ENCODE peak calls at places on chromosomes 5 and 9, in eight cellular contexts. O, N, G, H, Q, K, T and L are unnamed samples.

GRCh38 chr9:81416476-81417298 is 272.7 kb downstream of the TLE1 start:
- ATAC-seq in K (no peak), N (no peak), H (no peak), G (no peak), Q (peak), O (no peak), T (no peak), L (no peak)

GRCh38 chr5:137890850-137891249 is 1.6 kb downstream of the PKD2L2 start:
- ATAC-seq in Q (no peak), O (peak), N (no peak), K (no peak), T (no peak), G (no peak), H (no peak), L (no peak)

GRCh38 chr5:143721960-143722359 is 90.0 kb upstream of the HMHB1 start:
- ATAC-seq in K (no peak), O (no peak), N (no peak), H (no peak), G (no peak), T (no peak), Q (no peak), L (no peak)

GRCh38 chr5:90421136-90421535 is 11.6 kb upstream of the CETN3 start:
- ATAC-seq in N (peak), K (peak), O (peak), G (peak), H (peak), Q (no peak), T (peak), L (no peak)

GRCh38 chr9:70410368-70410767 is 4.1 kb downstream of the KLF9 start:
- ATAC-seq in N (no peak), T (no peak), K (no peak), O (no peak), G (no peak), Q (no peak), H (no peak), L (no peak)

GRCh38 chr9:111621895-111622480 is 9.1 kb upstream of the DNAJC25 start:
- ATAC-seq in G (peak), N (peak), T (peak), O (peak), H (peak), K (peak), Q (peak), L (peak)

GRCh38 chr5:21701317-21701716 is 1151.8 kb downstream of the CDH12 start:
- ATAC-seq in K (no peak), T (no peak), N (no peak), H (peak), O (no peak), G (no peak), Q (no peak), L (no peak)

GRCh38 chr5:543755-544674 is 19.8 kb upstream of the SLC9A3 start:
- ATAC-seq in K (no peak), H (peak), G (no peak), Q (peak), N (no peak), T (peak), O (no peak), L (no peak)

GRCh38 chr9:18490591-18491370 is 16.8 kb downstream of the ADAMTSL1 start:
- ATAC-seq in K (no peak), Q (peak), O (no peak), T (no peak), H (no peak), N (peak), G (no peak), L (peak)

GRCh38 chr9:91500509-91501011 is 76.9 kb upstream of the NFIL3 start:
- ATAC-seq in G (no peak), T (peak), O (no peak), H (peak), N (peak), K (peak), Q (peak), L (no peak)

GRCh38 chr5:151602806-151603205 is 11.7 kb upstream of the FAT2 start:
- ATAC-seq in Q (no peak), K (no peak), T (no peak), O (no peak), N (no peak), G (no peak), H (no peak), L (no peak)

GRCh38 chr9:122900791-122901190 is 4.4 kb downstream of the RC3H2 start:
- ATAC-seq in T (no peak), N (no peak), H (peak), O (no peak), Q (no peak), G (no peak), K (no peak), L (no peak)

GRCh38 chr5:73859696-73860095 is 233.7 kb downstream of the ARHGEF28 start:
- ATAC-seq in O (no peak), K (no peak), N (no peak), H (peak), T (no peak), Q (peak), G (no peak), L (no peak)

GRCh38 chr9:93302586-93303257 is 118.8 kb downstream of the WNK2 start:
- ATAC-seq in G (peak), Q (peak), H (peak), N (peak), O (peak), K (peak), T (peak), L (no peak)

GRCh38 chr5:64384761-64385160 is 121.1 kb upstream of the RGS7BP start:
- ATAC-seq in N (no peak), K (peak), Q (no peak), T (no peak), G (peak), O (peak), H (peak), L (no peak)

GRCh38 chr5:72166070-72166979 is 59.0 kb downstream of the MAP1B start:
- ATAC-seq in N (no peak), T (peak), K (no peak), H (no peak), O (no peak), Q (peak), G (peak), L (peak)
- TF ChIP-seq POLR2AphosphoS5 in N (no peak), T (peak), K (no peak), H (no peak), O (no peak), Q (no peak), G (no peak), L (peak)

GRCh38 chr9:131589124-131589711 is 43.9 kb downstream of the PRRT1B start:
- ATAC-seq in O (no peak), K (no peak), T (no peak), G (no peak), Q (no peak), H (no peak), N (no peak), L (no peak)
- TF ChIP-seq POLR2AphosphoS5 in O (no peak), K (no peak), T (no peak), G (no peak), Q (no peak), H (no peak), N (no peak), L (no peak)

DNA sequence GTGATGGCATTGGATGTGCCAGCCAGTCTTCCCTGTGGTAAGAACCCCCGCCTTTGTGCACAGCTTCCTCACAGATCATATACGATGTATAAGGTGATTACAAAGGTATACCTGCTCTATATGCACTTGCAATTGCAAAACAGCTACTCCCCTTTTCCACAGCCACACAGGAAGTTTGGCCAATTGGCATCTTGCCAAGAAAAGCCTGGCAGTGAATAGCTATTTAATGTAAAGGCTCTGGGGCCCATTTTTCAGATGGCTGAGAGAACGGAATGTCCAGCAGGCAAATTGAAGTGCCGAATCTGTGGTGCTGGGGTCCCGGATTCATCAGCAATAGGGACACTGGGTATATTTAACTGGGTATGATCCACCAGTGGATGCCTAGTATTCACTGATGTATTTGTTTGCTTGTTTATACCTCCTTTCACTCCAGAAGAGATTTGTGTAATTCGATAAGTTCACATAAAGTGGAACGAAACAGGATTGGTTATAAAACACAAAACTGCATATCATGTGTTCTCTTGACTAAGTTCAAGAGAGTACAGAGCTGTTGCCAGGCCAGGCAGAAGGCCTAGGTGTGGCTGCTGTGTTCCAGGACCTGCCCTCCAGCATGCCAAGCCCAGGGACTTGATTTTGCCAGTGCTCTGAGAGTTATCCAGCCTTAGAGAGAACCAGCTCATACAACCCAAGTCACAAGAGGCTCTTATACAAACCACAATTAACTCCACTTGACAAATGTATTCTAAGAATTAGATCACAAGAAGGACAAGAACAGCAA is 27.7 kb upstream of the GABRP start:
- ATAC-seq in G (no peak), K (no peak), Q (peak), T (no peak), H (no peak), O (no peak), N (no peak), L (no peak)
- TF ChIP-seq POLR2AphosphoS5 in G (no peak), K (no peak), Q (no peak), T (no peak), H (no peak), O (no peak), N (no peak), L (no peak)

DNA sequence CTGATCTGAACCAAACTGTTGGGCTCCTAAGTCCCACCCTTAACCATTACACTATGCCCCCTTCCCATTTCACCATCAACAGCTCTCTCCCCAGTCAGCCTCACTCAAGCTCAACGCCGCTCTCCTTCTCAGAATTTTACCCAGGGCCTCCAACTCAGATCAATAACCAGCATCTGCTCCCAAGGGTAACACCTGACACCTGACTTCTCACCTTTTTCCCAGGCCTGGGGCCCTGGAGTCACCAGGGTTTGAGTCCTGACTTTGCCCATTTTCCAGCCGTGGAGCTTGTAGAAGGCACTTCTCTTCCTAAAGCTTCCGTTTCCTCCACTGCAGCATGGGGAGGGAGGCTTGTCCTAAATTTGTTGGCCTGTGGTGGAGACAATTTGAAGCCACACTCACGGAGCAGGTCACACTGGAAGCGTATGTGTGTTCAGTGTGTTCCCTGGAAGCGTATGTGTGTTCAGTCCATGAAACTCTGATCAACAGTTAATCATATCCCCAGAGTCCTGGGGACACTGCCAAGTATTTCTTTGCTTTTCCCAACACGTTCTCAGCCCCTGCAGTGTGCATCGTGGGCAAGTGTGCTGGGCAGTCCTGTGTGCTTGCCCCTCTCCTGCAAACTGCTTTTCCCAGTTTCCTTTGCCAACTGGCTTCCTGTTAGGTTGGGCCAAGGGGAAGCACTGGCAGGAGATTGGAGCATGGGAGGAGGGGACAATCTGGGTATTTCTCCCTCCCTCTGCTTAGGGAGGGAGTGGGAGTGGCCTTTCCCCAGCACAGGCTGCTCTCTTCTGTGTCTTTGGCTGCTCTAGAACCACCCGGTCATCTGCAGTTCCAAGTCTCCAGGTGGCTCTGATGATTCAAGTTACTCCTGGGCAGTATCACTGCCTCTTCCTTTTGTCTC is 36.9 kb upstream of the NEK6 start:
- ATAC-seq in T (peak), O (peak), G (peak), H (no peak), N (peak), K (peak), Q (peak), L (peak)
- TF ChIP-seq POLR2AphosphoS5 in T (no peak), O (peak), G (no peak), H (no peak), N (no peak), K (no peak), Q (peak), L (no peak)

GRCh38 chr5:61440596-61440995 is 108.5 kb downstream of the ZSWIM6 start:
- ATAC-seq in O (no peak), N (no peak), K (no peak), Q (no peak), H (no peak), G (no peak), T (no peak), L (no peak)
- TF ChIP-seq POLR2AphosphoS5 in O (no peak), N (no peak), K (no peak), Q (no peak), H (no peak), G (no peak), T (no peak), L (no peak)

GRCh38 chr5:57804500-57804899 is 321.9 kb upstream of the ACTBL2 start:
- ATAC-seq in H (no peak), N (no peak), Q (no peak), O (no peak), K (no peak), T (no peak), G (no peak), L (no peak)
- TF ChIP-seq POLR2AphosphoS5 in H (no peak), N (no peak), Q (no peak), O (no peak), K (no peak), T (no peak), G (no peak), L (no peak)

DNA sequence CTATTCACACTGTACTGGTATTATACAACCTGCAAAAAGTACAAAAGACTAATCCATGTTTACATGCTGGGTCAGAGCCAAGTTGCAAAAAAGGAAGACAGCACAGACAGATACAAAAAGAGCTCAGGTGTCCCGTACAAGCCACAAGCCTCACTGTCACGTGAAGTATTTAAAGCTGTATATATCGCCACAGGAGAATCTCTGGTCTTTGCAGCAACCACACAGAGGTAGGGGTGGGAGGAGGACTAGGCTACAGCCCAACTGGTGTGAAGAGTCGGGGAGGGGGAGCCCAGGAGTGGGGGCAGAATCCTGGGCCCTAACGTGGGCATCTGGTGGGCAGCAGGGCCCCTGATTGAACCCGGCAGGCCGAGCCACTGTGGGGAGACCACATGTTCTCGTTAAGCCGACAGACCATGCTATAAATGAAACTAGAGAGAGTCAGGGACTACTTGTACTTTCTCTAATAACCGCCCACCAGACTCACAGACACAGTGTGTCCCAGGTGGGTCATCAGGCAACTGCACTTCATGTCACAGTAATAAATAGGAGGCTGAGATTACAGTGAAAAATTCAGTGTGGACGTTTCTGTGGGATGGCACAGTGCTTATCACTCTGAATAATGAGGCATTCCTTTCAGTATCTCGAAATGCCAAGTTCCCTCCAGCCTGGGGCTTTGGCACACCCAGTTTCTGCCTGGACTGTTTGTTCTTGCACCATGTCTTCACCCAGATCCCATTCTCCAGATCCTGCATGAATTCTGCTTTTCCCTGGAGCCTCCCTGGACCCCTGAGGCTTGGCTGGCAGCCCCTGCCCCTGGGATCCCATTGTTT is 79.3 kb upstream of the SH3PXD2B start:
- ATAC-seq in K (no peak), T (no peak), O (no peak), Q (peak), H (peak), G (no peak), N (peak), L (peak)
- TF ChIP-seq POLR2AphosphoS5 in K (no peak), T (no peak), O (no peak), Q (peak), H (no peak), G (no peak), N (no peak), L (peak)

GRCh38 chr5:141476132-141476909 is 555 bp downstream of the PCDHGC3 start:
- ATAC-seq in N (peak), H (peak), K (no peak), O (peak), T (no peak), G (peak), Q (peak), L (peak)

GRCh38 chr5:141477815-141478214 is 2.0 kb downstream of the PCDHGC3 start:
- ATAC-seq in H (no peak), K (no peak), Q (no peak), N (no peak), O (no peak), G (no peak), T (no peak), L (no peak)

GRCh38 chr5:141478321-141478945 is 2.7 kb downstream of the PCDHGC3 start:
- ATAC-seq in K (no peak), Q (no peak), H (no peak), N (no peak), T (no peak), O (no peak), G (peak), L (no peak)

GRCh38 chr5:141477169-141477568 is 1.4 kb downstream of the PCDHGC3 start:
- ATAC-seq in Q (no peak), K (no peak), H (peak), T (no peak), N (no peak), O (no peak), G (no peak), L (no peak)

DNA sequence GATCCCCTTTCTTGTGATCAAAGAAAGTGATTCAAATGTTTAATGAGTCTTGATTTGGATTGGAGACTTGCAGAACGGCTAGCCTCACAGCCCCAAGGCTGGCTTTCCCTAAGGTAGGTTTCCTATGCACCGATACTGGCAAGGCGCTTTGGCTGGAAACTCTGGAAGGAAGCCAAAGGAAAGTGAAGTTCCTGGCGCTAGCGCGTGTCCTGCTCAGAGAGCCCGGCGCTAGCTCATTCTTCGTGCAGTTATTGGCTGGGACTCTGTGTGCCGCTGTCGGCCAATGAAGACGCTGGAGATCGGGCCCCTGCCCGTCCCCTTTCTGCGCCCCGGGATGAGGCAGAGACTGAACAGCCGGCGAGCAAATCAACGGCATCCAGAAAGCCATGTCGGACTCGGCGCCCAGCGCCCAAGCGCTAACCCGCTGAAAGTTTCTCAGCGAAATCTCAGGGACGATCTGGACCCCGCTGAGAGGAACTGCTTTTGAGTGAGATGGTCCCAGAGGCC is at the start of gene PCDHGC3:
- ATAC-seq in K (no peak), Q (peak), N (peak), O (peak), T (peak), H (peak), G (peak), L (peak)
- TF ChIP-seq POLR2AphosphoS5 in K (no peak), Q (peak), N (no peak), O (no peak), T (no peak), H (no peak), G (no peak), L (peak)

GRCh38 chr5:154782326-154782725 is 27.1 kb downstream of the LARP1 start:
- ATAC-seq in G (peak), O (peak), Q (no peak), K (no peak), T (peak), H (peak), N (no peak), L (no peak)
- TF ChIP-seq POLR2AphosphoS5 in G (no peak), O (no peak), Q (no peak), K (no peak), T (no peak), H (no peak), N (no peak), L (no peak)